ENCODE peak calls at places on chromosomes 4 and X, in seven cellular contexts. L is brain microvascular endothelial cell, D is SK-N-SH, A is psoas muscle, J is AG10803, B is lower lobe of right lung, T is Caco-2. G is an unnamed sample.

GRCh38 chr4:40205259-40206198 is 8.7 kb downstream of the RHOH start:
- DNase-seq in L (no peak), D (no peak), A (no peak), J (no peak), B (no peak), T (no peak), G (no peak)

GRCh38 chr4:150078041-150078995 is at the start of gene DCLK2:
- DNase-seq in L (peak), D (peak), A (peak), J (peak), B (peak), T (peak), G (peak)

GRCh38 chr4:41701961-41702360 is 46.6 kb downstream of the PHOX2B start:
- DNase-seq in L (no peak), D (no peak), A (no peak), J (no peak), B (no peak), T (no peak), G (no peak)

GRCh38 chr4:171517883-171518282 is 295.3 kb upstream of the GALNTL6 start:
- DNase-seq in L (no peak), D (no peak), A (no peak), J (no peak), B (no peak), T (no peak), G (no peak)

GRCh38 chr4:36064147-36064546 is 180.2 kb downstream of the ARAP2 start:
- DNase-seq in L (no peak), D (no peak), A (no peak), J (no peak), B (no peak), T (no peak), G (no peak)

GRCh38 chr4:157115613-157116340 is 39.8 kb downstream of the GLRB start:
- DNase-seq in L (no peak), D (no peak), A (no peak), J (peak), B (no peak), T (no peak), G (peak)

GRCh38 chrX:100677616-100678181 is 33.7 kb downstream of the SRPX2 start:
- DNase-seq in L (peak), D (no peak), A (no peak), J (peak), B (no peak), T (no peak), G (no peak)

GRCh38 chrX:68912113-68912980 is 83.5 kb downstream of the EFNB1 start:
- DNase-seq in L (no peak), D (no peak), A (peak), J (no peak), B (no peak), T (no peak), G (peak)

GRCh38 chrX:40106677-40107290 is 9.0 kb upstream of the BCOR start:
- DNase-seq in L (no peak), D (peak), A (no peak), J (no peak), B (no peak), T (no peak), G (no peak)

GRCh38 chr4:139852612-139853269 is 187.1 kb downstream of the MGST2 start:
- DNase-seq in L (no peak), D (no peak), A (no peak), J (no peak), B (no peak), T (no peak), G (no peak)

GRCh38 chr4:54708339-54709279 is 50.9 kb downstream of the KIT start:
- DNase-seq in L (no peak), D (no peak), A (no peak), J (no peak), B (peak), T (no peak), G (no peak)

GRCh38 chr4:8188743-8189550 is 10.1 kb upstream of the SH3TC1 start:
- DNase-seq in L (no peak), D (no peak), A (peak), J (no peak), B (peak), T (no peak), G (no peak)

GRCh38 chr4:75736862-75737261 is 12.5 kb downstream of the USO1 start:
- DNase-seq in L (no peak), D (no peak), A (no peak), J (peak), B (no peak), T (no peak), G (no peak)

GRCh38 chr4:2251795-2252529 is 9.9 kb downstream of the MXD4 start:
- DNase-seq in L (no peak), D (peak), A (no peak), J (no peak), B (peak), T (peak), G (no peak)

GRCh38 chrX:70476934-70477733 is 32.5 kb downstream of the DLG3 start:
- DNase-seq in L (peak), D (no peak), A (no peak), J (peak), B (no peak), T (no peak), G (peak)

GRCh38 chrX:132023896-132024386 is 839 bp downstream of the STK26 start:
- DNase-seq in L (no peak), D (no peak), A (peak), J (no peak), B (peak), T (no peak), G (no peak)

GRCh38 chr4:73713650-73714049 is 26.7 kb upstream of the CXCL8 start:
- DNase-seq in L (no peak), D (no peak), A (no peak), J (no peak), B (no peak), T (no peak), G (no peak)

GRCh38 chrX:46574941-46575381 is 1.4 kb downstream of the CHST7 start:
- DNase-seq in L (no peak), D (peak), A (no peak), J (no peak), B (peak), T (no peak), G (no peak)

GRCh38 chrX:100381613-100382012 is 28.5 kb downstream of the PCDH19 start:
- DNase-seq in L (no peak), D (no peak), A (no peak), J (peak), B (no peak), T (no peak), G (peak)

GRCh38 chrX:103437147-103437873 is 61.0 kb downstream of the BEX3 start:
- DNase-seq in L (no peak), D (no peak), A (no peak), J (no peak), B (no peak), T (no peak), G (no peak)

GRCh38 chrX:106897259-106897658 is 5.9 kb downstream of the RIPPLY1 start:
- DNase-seq in L (peak), D (no peak), A (no peak), J (peak), B (no peak), T (no peak), G (peak)

GRCh38 chr4:99062120-99062519 is 26.5 kb downstream of the ADH5 start:
- DNase-seq in L (no peak), D (no peak), A (no peak), J (peak), B (no peak), T (no peak), G (peak)

GRCh38 chr4:126807132-126807531 is 825.6 kb upstream of the INTU start:
- DNase-seq in L (no peak), D (no peak), A (no peak), J (peak), B (no peak), T (no peak), G (no peak)

GRCh38 chr4:835148-836002 is 9.4 kb upstream of the CPLX1 start:
- DNase-seq in L (no peak), D (peak), A (peak), J (no peak), B (peak), T (no peak), G (no peak)

GRCh38 chrX:29466441-29466840 is 748.9 kb upstream of the MAGEB2 start:
- DNase-seq in L (no peak), D (no peak), A (no peak), J (peak), B (no peak), T (no peak), G (no peak)

GRCh38 chrX:74049126-74049525 is 254.9 kb upstream of the ZCCHC13 start:
- DNase-seq in L (no peak), D (no peak), A (no peak), J (no peak), B (no peak), T (no peak), G (no peak)

GRCh38 chrX:134932528-134933217 is 58.1 kb upstream of the SMIM10 start:
- DNase-seq in L (peak), D (no peak), A (no peak), J (peak), B (no peak), T (no peak), G (peak)

GRCh38 chrX:116272328-116272727 is 101.8 kb downstream of the AGTR2 start:
- DNase-seq in L (peak), D (no peak), A (no peak), J (peak), B (no peak), T (no peak), G (peak)

GRCh38 chr4:152680988-152681731 is 1.4 kb upstream of the TMEM154 start:
- DNase-seq in L (peak), D (no peak), A (no peak), J (peak), B (no peak), T (no peak), G (peak)

GRCh38 chr4:17276821-17277220 is 235.1 kb downstream of the QDPR start:
- DNase-seq in L (peak), D (no peak), A (no peak), J (peak), B (no peak), T (no peak), G (peak)

GRCh38 chr4:167100120-167100519 is 134.2 kb downstream of the SPOCK3 start:
- DNase-seq in L (peak), D (no peak), A (no peak), J (no peak), B (no peak), T (no peak), G (peak)

GRCh38 chr4:48141048-48141447 is 7.0 kb upstream of the TXK start:
- DNase-seq in L (no peak), D (peak), A (no peak), J (peak), B (no peak), T (no peak), G (peak)
- TF ChIP-seq CTCF in L (peak), D (peak), A (peak), J (peak), B (peak), T (peak), G (peak)

GRCh38 chr4:21083413-21083812 is 383.2 kb downstream of the PACRGL start:
- DNase-seq in L (no peak), D (no peak), A (no peak), J (no peak), B (no peak), T (no peak), G (no peak)
- H3K4me3 ChIP-seq in L (no peak), D (no peak), A (no peak), J (no peak), B (no peak), T (no peak), G (no peak)

DNA sequence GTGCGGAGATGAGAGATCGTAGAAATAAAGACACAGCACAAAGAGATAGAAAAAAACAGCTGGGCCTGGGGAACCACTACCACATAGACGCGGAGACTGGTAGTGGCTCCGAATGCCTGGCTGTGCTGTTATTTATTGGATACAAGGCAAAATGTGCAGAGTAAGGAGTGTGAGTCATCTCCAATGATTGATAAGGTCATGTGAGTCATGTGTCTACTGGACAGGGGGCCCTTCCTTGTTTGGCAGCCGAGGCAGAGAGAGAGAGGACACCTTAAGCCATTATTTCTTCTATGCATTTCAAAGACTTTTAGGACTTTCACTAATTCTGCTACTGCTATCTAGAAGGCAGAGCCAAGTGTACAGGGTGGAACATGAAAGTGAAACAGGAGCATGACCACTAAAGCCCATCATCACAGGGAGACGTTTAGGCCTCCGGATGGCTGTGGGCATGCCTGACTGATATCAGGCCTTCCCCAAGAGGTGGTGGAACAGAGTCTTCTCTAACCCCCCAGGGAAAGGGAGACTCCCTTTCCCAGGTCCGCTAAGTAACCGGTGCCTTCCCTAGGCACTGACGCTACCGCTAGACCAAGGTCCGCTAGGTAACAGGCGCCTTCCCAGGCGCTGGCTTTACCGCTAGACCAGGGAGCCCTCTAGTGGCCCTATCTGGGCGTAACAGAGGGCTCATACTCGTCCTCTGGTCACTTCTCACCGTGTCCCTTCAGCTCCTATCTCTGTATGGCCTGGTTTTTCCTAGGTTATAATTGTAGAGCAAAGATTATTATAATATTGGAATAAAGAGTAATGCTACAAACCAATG is 921.5 kb upstream of the PCDH10 start:
- DNase-seq in L (peak), D (peak), A (no peak), J (peak), B (no peak), T (no peak), G (peak)
- TF ChIP-seq CTCF in L (peak), D (peak), A (no peak), J (peak), B (peak), T (no peak), G (peak)

DNA sequence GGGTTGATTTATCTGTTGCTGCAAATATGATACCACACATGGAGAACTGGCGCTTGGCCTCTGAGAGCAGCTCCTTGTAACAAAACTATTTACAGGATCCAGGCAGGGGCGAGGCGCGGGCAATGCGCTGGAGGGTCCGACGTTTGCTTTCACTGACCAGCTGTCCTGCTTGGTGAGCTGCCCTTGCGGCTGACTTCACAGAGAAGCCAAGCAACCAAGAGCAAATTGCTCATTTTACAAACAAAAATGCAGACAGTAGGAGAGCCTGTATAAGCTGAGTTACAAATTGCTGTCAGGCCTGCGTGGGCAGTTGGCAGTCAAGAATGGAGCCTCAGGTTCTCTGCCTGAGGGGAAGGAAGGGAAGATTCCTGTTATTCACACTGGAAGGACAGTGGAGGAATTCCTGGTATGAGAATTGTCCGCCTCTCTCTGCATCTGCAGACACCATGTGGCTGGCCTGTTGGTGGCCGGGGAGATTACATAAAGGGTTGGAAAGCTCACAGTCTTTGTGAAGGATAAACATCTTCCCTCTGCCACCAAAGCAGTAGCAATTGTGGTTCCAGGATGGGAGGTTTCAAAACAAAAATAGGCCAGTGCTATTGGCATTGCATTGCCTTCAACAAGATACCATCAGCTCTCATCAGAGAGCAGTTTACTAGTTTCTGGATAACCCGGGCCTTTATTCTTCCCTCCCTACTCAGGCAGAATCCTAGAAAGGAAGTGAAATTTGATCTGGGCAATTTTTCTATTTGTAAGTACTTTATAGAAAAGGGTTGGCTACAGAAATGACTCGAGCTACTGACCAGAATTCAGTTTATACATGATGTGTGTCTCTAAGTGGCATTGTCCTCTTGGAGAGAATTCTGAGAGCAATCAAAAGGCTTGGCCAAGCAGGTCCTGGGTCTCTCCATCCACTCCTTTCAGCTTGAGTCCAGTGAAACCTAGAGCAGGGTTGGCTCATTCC is 192.4 kb upstream of the LEF1 start:
- DNase-seq in L (peak), D (no peak), A (no peak), J (peak), B (no peak), T (peak), G (peak)
- H3K4me3 ChIP-seq in L (no peak), D (no peak), A (no peak), J (no peak), B (no peak), T (no peak), G (no peak)

GRCh38 chrX:123738378-123738955 is 5.6 kb upstream of the THOC2 start:
- DNase-seq in L (no peak), D (no peak), A (no peak), J (no peak), B (no peak), T (no peak), G (no peak)

GRCh38 chrX:123742440-123742839 is 9.6 kb upstream of the THOC2 start:
- DNase-seq in L (no peak), D (no peak), A (no peak), J (no peak), B (no peak), T (no peak), G (no peak)

GRCh38 chrX:123736333-123736921 is 3.6 kb upstream of the THOC2 start:
- DNase-seq in L (peak), D (peak), A (no peak), J (peak), B (no peak), T (no peak), G (peak)

GRCh38 chrX:123740006-123740405 is 7.2 kb upstream of the THOC2 start:
- DNase-seq in L (no peak), D (no peak), A (no peak), J (no peak), B (no peak), T (no peak), G (no peak)

GRCh38 chrX:123739474-123739873 is 6.6 kb upstream of the THOC2 start:
- DNase-seq in L (no peak), D (no peak), A (no peak), J (no peak), B (no peak), T (no peak), G (no peak)
- TF ChIP-seq CTCF in L (no peak), D (no peak), A (no peak), J (no peak), B (no peak), T (no peak), G (no peak)

GRCh38 chrX:2463973-2464676 is 36.7 kb downstream of the DHRSX start:
- DNase-seq in L (peak), D (no peak), A (no peak), J (no peak), B (peak), T (peak), G (peak)
- H3K4me3 ChIP-seq in L (no peak), D (no peak), A (no peak), J (no peak), B (no peak), T (no peak), G (no peak)

GRCh38 chr4:94158883-94159282 is 48.8 kb upstream of the SMARCAD1 start:
- DNase-seq in L (no peak), D (no peak), A (no peak), J (no peak), B (no peak), T (no peak), G (no peak)
- TF ChIP-seq CTCF in L (no peak), D (no peak), A (no peak), J (no peak), B (no peak), T (no peak), G (no peak)

DNA sequence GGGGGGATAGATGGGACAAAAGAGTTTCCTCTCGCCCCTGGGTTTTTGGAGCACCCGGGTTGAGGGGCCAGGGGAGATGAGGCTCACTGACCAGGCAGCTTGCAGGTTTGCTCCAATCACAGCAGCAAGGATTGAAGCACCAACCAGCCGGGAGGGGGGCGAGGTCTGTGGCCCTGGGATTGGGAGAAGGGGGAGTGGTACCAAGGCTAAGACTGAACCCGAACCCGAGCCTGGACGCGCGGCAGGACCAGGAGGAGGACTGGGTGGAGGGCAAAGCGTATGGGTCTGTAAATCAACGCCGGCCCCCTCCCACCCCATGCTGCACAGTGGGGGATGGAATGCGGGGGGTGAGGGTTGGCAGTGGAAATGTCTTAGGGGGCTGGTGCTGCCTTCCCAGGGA is 3.5 kb downstream of the SOX3 start:
- DNase-seq in L (no peak), D (no peak), A (no peak), J (no peak), B (no peak), T (no peak), G (no peak)
- H3K4me3 ChIP-seq in L (no peak), D (no peak), A (no peak), J (no peak), B (no peak), T (no peak), G (no peak)

GRCh38 chrX:81280148-81280547 is 78.2 kb downstream of the SH3BGRL start:
- DNase-seq in L (no peak), D (no peak), A (no peak), J (no peak), B (no peak), T (no peak), G (no peak)
- TF ChIP-seq CTCF in L (peak), D (peak), A (no peak), J (no peak), B (no peak), T (no peak), G (peak)